ENCODE peak calls at places on chromosomes 1 and 21, in eight cellular contexts. R is NCI-H460, N is Caki2, G is skeletal muscle cell, U is NCI-H1436 treated with DMSO at 0.1 percent for 48 hours, D is Karpas-422, F is ovary, M is left ventricle myocardium superior. S is an unnamed sample.
A peak's percentile ranks its signal among the peaks of the same experiment; 100 is the strongest.

GRCh38 chr1:75394386-75395139 is 216.4 kb downstream of the SLC44A5 start:
- DNase-seq in F (no peak), M (no peak), N (no peak), U (no peak), R (no peak), D (peak; percentile 42), G (no peak), S (no peak)

GRCh38 chr21:39845581-39846130 is 21.6 kb upstream of the PCP4 start:
- DNase-seq in F (no peak), N (no peak), D (no peak), G (no peak), R (no peak), M (no peak), U (no peak), S (peak; percentile 75)

GRCh38 chr1:113978863-113979702 is at the start of gene OLFML3:
- DNase-seq in G (peak; percentile 92), R (peak; percentile 69), N (peak; percentile 42), M (peak; percentile 83), U (peak; percentile 2), D (peak; percentile 86), F (peak; percentile 86), S (peak; percentile 74)

GRCh38 chr1:161725888-161726630 is 4.7 kb downstream of the FCRLB start:
- DNase-seq in F (peak; percentile 55), D (peak; percentile 86), N (peak; percentile 73), R (peak; percentile 28), M (peak; percentile 64), U (no peak), G (no peak), S (peak; percentile 49)

GRCh38 chr1:110272045-110272444 is 61.9 kb downstream of the KCNC4 start:
- DNase-seq in U (no peak), M (no peak), R (no peak), D (no peak), N (no peak), F (no peak), G (no peak), S (no peak)

GRCh38 chr21:41894922-41895557 is 15.9 kb upstream of the PRDM15 start:
- DNase-seq in F (no peak), M (no peak), D (no peak), G (peak; percentile 45), R (no peak), U (no peak), N (no peak), S (no peak)

GRCh38 chr1:204647114-204647804 is 38.3 kb downstream of the LRRN2 start:
- DNase-seq in F (no peak), U (no peak), D (no peak), N (peak; percentile 76), M (no peak), R (peak; percentile 87), G (peak; percentile 32), S (peak; percentile 76)

GRCh38 chr1:160353223-160353622 is 10.0 kb downstream of the NCSTN start:
- DNase-seq in M (no peak), G (no peak), D (no peak), F (no peak), N (no peak), R (no peak), U (no peak), S (no peak)

GRCh38 chr1:60277269-60277668 is 203.7 kb upstream of the C1orf87 start:
- DNase-seq in U (no peak), F (no peak), R (no peak), G (no peak), M (no peak), D (no peak), N (no peak), S (no peak)

GRCh38 chr21:29258626-29259335 is 39.9 kb upstream of the BACH1 start:
- DNase-seq in N (peak; percentile 33), U (no peak), R (no peak), F (no peak), M (no peak), G (no peak), D (no peak), S (peak; percentile 18)

GRCh38 chr1:168482106-168482505 is 61.7 kb downstream of the XCL2 start:
- DNase-seq in F (no peak), G (no peak), D (no peak), N (no peak), R (no peak), M (no peak), U (no peak), S (no peak)

GRCh38 chr1:153545067-153546055 is at the start of gene S100A4:
- DNase-seq in D (peak; percentile 82), M (peak; percentile 95), G (peak; percentile 77), N (peak; percentile 96), U (peak; percentile 86), F (peak; percentile 79), R (peak; percentile 96), S (peak; percentile 97)

GRCh38 chr1:175268720-175269119 is 76.1 kb upstream of the KIAA0040 start:
- DNase-seq in R (no peak), M (no peak), N (no peak), F (no peak), U (no peak), D (no peak), G (no peak), S (no peak)

GRCh38 chr1:12047120-12047876 is 15.8 kb upstream of the TNFRSF8 start:
- DNase-seq in N (no peak), G (no peak), R (no peak), D (no peak), F (no peak), U (no peak), M (no peak), S (no peak)

GRCh38 chr1:185938396-185938795 is 204.2 kb downstream of the HMCN1 start:
- DNase-seq in N (no peak), G (no peak), F (no peak), M (peak; percentile 25), R (no peak), U (no peak), D (no peak), S (no peak)

GRCh38 chr1:169604781-169605560 is 18.7 kb upstream of the F5 start:
- DNase-seq in F (no peak), N (no peak), U (no peak), G (no peak), D (no peak), M (no peak), R (no peak), S (no peak)

GRCh38 chr1:29504266-29504665 is 267.9 kb downstream of the PTPRU start:
- DNase-seq in U (no peak), F (no peak), N (no peak), R (no peak), G (no peak), M (no peak), D (no peak), S (no peak)

GRCh38 chr21:14457762-14458161 is 74.8 kb upstream of the HSPA13 start:
- DNase-seq in M (no peak), N (no peak), R (no peak), F (no peak), G (no peak), D (no peak), U (no peak), S (no peak)

GRCh38 chr1:186498695-186499389 is 37.9 kb upstream of the PDC start:
- DNase-seq in M (no peak), D (no peak), U (no peak), N (no peak), G (peak; percentile 78), R (no peak), F (no peak), S (no peak)

GRCh38 chr1:235708390-235708962 is 58.9 kb upstream of the GNG4 start:
- DNase-seq in N (peak; percentile 63), F (no peak), D (no peak), U (no peak), R (no peak), G (no peak), M (no peak), S (no peak)

GRCh38 chr21:40512590-40512989 is 334.4 kb downstream of the DSCAM start:
- DNase-seq in R (no peak), N (no peak), G (no peak), U (no peak), D (peak; percentile 47), M (no peak), F (no peak), S (no peak)

GRCh38 chr1:46175243-46175642 is 356 bp downstream of the TSPAN1 start:
- DNase-seq in G (no peak), U (no peak), D (no peak), R (peak; percentile 17), M (no peak), N (no peak), F (no peak), S (no peak)

GRCh38 chr1:215958836-215959235 is 391.7 kb downstream of the KCTD3 start:
- DNase-seq in N (no peak), M (no peak), R (no peak), F (no peak), D (no peak), U (no peak), G (peak; percentile 39), S (no peak)

GRCh38 chr1:3419415-3420204 is 34.9 kb upstream of the ARHGEF16 start:
- DNase-seq in R (peak; percentile 12), D (no peak), N (no peak), F (no peak), M (no peak), G (no peak), U (no peak), S (peak; percentile 15)

GRCh38 chr1:21175670-21176581 is 771 bp downstream of the EIF4G3 start:
- DNase-seq in N (peak; percentile 27), U (no peak), M (peak; percentile 54), G (no peak), D (peak; percentile 74), R (no peak), F (peak; percentile 24), S (peak; percentile 54)

GRCh38 chr1:206647224-206647623 is 11.9 kb downstream of the DYRK3 start:
- DNase-seq in N (no peak), D (no peak), F (no peak), M (no peak), G (no peak), R (no peak), U (no peak), S (no peak)

GRCh38 chr21:37253991-37254390 is 13.1 kb downstream of the VPS26C start:
- DNase-seq in N (no peak), D (no peak), M (no peak), F (no peak), U (no peak), R (no peak), G (no peak), S (no peak)

GRCh38 chr1:50214764-50215163 is 106.0 kb downstream of the ELAVL4 start:
- DNase-seq in M (no peak), F (no peak), R (no peak), U (no peak), G (no peak), D (no peak), N (no peak), S (no peak)

GRCh38 chr1:116290085-116290670 is 82.9 kb upstream of the ATP1A1 start:
- DNase-seq in G (no peak), F (no peak), D (no peak), R (no peak), M (no peak), U (no peak), N (no peak), S (no peak)

GRCh38 chr1:46550751-46551231 is 656 bp downstream of the KNCN start:
- DNase-seq in N (no peak), F (no peak), U (no peak), R (no peak), M (no peak), G (no peak), D (no peak), S (no peak)

GRCh38 chr1:236156512-236157208 is 14.3 kb downstream of the GPR137B start:
- DNase-seq in U (no peak), N (no peak), M (no peak), R (no peak), D (peak; percentile 97), G (no peak), F (no peak), S (no peak)

GRCh38 chr1:198128528-198128927 is 28.3 kb upstream of the NEK7 start:
- DNase-seq in D (no peak), M (no peak), F (no peak), R (no peak), U (no peak), G (no peak), N (no peak), S (no peak)

GRCh38 chr21:34205811-34206635 is 132.6 kb downstream of the MRPS6 start:
- DNase-seq in D (no peak), R (no peak), N (no peak), M (no peak), F (no peak), U (no peak), G (no peak), S (no peak)

GRCh38 chr1:203800001-203800400 is 4.6 kb downstream of the ZBED6 start:
- DNase-seq in U (no peak), M (no peak), D (no peak), R (no peak), N (no peak), F (no peak), G (no peak), S (no peak)